ENCODE peak calls at places on chromosomes 4 and X, in six cellular contexts. One of them, this sample, is unnamed.
A peak's percentile ranks its signal among the peaks of the same experiment; 100 is the strongest.

GRCh38 chr4:156190606-156191005 is 236.9 kb upstream of the CTSO start:
- DNase-seq in fibroblast of pulmonary artery: peak; percentile 81
- DNase-seq in right atrium auricular region: no peak
- DNase-seq in PC-9: no peak
- DNase-seq in OCI-LY7: no peak
- DNase-seq in H1: no peak
- DNase-seq in this sample: peak; percentile 75

GRCh38 chr4:19698961-19699360 is 552.7 kb upstream of the SLIT2 start:
- DNase-seq in fibroblast of pulmonary artery: no peak
- DNase-seq in H1: no peak
- DNase-seq in PC-9: no peak
- DNase-seq in right atrium auricular region: no peak
- DNase-seq in OCI-LY7: no peak
- DNase-seq in this sample: no peak

GRCh38 chr4:40256329-40256728 is 59.5 kb downstream of the RHOH start:
- DNase-seq in H1: no peak
- DNase-seq in OCI-LY7: no peak
- DNase-seq in fibroblast of pulmonary artery: no peak
- DNase-seq in PC-9: no peak
- DNase-seq in right atrium auricular region: no peak
- DNase-seq in this sample: no peak

GRCh38 chr4:20109395-20109794 is 142.3 kb upstream of the SLIT2 start:
- DNase-seq in right atrium auricular region: no peak
- DNase-seq in H1: no peak
- DNase-seq in PC-9: no peak
- DNase-seq in fibroblast of pulmonary artery: peak; percentile 53
- DNase-seq in OCI-LY7: no peak
- DNase-seq in this sample: no peak

GRCh38 chrX:71098302-71098701 is 2.7 kb downstream of the FOXO4 start:
- DNase-seq in PC-9: peak; percentile 8
- DNase-seq in right atrium auricular region: no peak
- DNase-seq in fibroblast of pulmonary artery: peak; percentile 47
- DNase-seq in OCI-LY7: peak; percentile 77
- DNase-seq in H1: no peak
- DNase-seq in this sample: no peak

GRCh38 chrX:24498181-24498580 is 33.1 kb downstream of the PDK3 start:
- DNase-seq in OCI-LY7: no peak
- DNase-seq in right atrium auricular region: no peak
- DNase-seq in fibroblast of pulmonary artery: peak; percentile 16
- DNase-seq in PC-9: no peak
- DNase-seq in H1: no peak
- DNase-seq in this sample: no peak

GRCh38 chrX:16712825-16713155 is 321 bp upstream of the CTPS2 start:
- DNase-seq in PC-9: no peak
- DNase-seq in H1: no peak
- DNase-seq in fibroblast of pulmonary artery: no peak
- DNase-seq in right atrium auricular region: no peak
- DNase-seq in OCI-LY7: no peak
- DNase-seq in this sample: no peak

GRCh38 chr4:152581536-152582160 is 45.8 kb upstream of the FBXW7 start:
- DNase-seq in right atrium auricular region: no peak
- DNase-seq in H1: no peak
- DNase-seq in fibroblast of pulmonary artery: no peak
- DNase-seq in OCI-LY7: no peak
- DNase-seq in PC-9: no peak
- DNase-seq in this sample: no peak

GRCh38 chrX:27085346-27085745 is 377.8 kb downstream of the PPP4R3C start:
- DNase-seq in right atrium auricular region: no peak
- DNase-seq in PC-9: no peak
- DNase-seq in fibroblast of pulmonary artery: no peak
- DNase-seq in OCI-LY7: no peak
- DNase-seq in H1: no peak
- DNase-seq in this sample: no peak

GRCh38 chr4:26267087-26267486 is 53.7 kb upstream of the RBPJ start:
- DNase-seq in H1: no peak
- DNase-seq in fibroblast of pulmonary artery: no peak
- DNase-seq in PC-9: no peak
- DNase-seq in right atrium auricular region: peak; percentile 83
- DNase-seq in OCI-LY7: no peak
- DNase-seq in this sample: no peak

GRCh38 chr4:140222175-140222574 is 68.2 kb upstream of the MAML3 start:
- DNase-seq in PC-9: no peak
- DNase-seq in right atrium auricular region: no peak
- DNase-seq in OCI-LY7: no peak
- DNase-seq in fibroblast of pulmonary artery: peak; percentile 47
- DNase-seq in H1: no peak
- DNase-seq in this sample: no peak

GRCh38 chrX:7201481-7201880 is 53.5 kb upstream of the PUDP start:
- DNase-seq in H1: no peak
- DNase-seq in right atrium auricular region: no peak
- DNase-seq in PC-9: no peak
- DNase-seq in OCI-LY7: no peak
- DNase-seq in fibroblast of pulmonary artery: peak; percentile 1
- DNase-seq in this sample: no peak

GRCh38 chr4:15336410-15337184 is 91.2 kb upstream of the C1QTNF7 start:
- DNase-seq in OCI-LY7: no peak
- DNase-seq in PC-9: no peak
- DNase-seq in right atrium auricular region: no peak
- DNase-seq in H1: peak; percentile 25
- DNase-seq in fibroblast of pulmonary artery: peak; percentile 56
- DNase-seq in this sample: peak; percentile 58

GRCh38 chr4:86970447-86971354 is 35.9 kb downstream of the AFF1 start:
- DNase-seq in H1: no peak
- DNase-seq in OCI-LY7: no peak
- DNase-seq in PC-9: no peak
- DNase-seq in right atrium auricular region: no peak
- DNase-seq in fibroblast of pulmonary artery: no peak
- DNase-seq in this sample: no peak

GRCh38 chr4:38896940-38897339 is 29.3 kb downstream of the FAM114A1 start:
- DNase-seq in PC-9: no peak
- DNase-seq in H1: no peak
- DNase-seq in OCI-LY7: no peak
- DNase-seq in fibroblast of pulmonary artery: peak; percentile 29
- DNase-seq in right atrium auricular region: no peak
- DNase-seq in this sample: no peak

GRCh38 chr4:76250962-76251361 is 559 bp upstream of the FAM47E start:
- DNase-seq in OCI-LY7: no peak
- DNase-seq in H1: no peak
- DNase-seq in PC-9: no peak
- DNase-seq in fibroblast of pulmonary artery: no peak
- DNase-seq in right atrium auricular region: no peak
- DNase-seq in this sample: no peak

GRCh38 chr4:120990246-120990645 is 67.7 kb upstream of the PRDM5 start:
- DNase-seq in OCI-LY7: no peak
- DNase-seq in PC-9: no peak
- DNase-seq in fibroblast of pulmonary artery: no peak
- DNase-seq in right atrium auricular region: no peak
- DNase-seq in H1: no peak
- DNase-seq in this sample: no peak

GRCh38 chrX:94752434-94753169 is 1078.6 kb downstream of the FAM133A start:
- DNase-seq in PC-9: no peak
- DNase-seq in fibroblast of pulmonary artery: no peak
- DNase-seq in OCI-LY7: no peak
- DNase-seq in H1: no peak
- DNase-seq in right atrium auricular region: no peak
- DNase-seq in this sample: no peak

GRCh38 chrX:94758130-94758529 is 1084.1 kb downstream of the FAM133A start:
- DNase-seq in OCI-LY7: no peak
- DNase-seq in H1: no peak
- DNase-seq in right atrium auricular region: no peak
- DNase-seq in fibroblast of pulmonary artery: no peak
- DNase-seq in PC-9: no peak
- DNase-seq in this sample: no peak
- H3K4me3 ChIP-seq in OCI-LY7: no peak overlapping the region
- H3K4me3 ChIP-seq in H1: no peak overlapping the region
- H3K4me3 ChIP-seq in right atrium auricular region: no peak overlapping the region
- H3K4me3 ChIP-seq in fibroblast of pulmonary artery: no peak overlapping the region
- H3K4me3 ChIP-seq in PC-9: no peak overlapping the region
- H3K4me3 ChIP-seq in this sample: no peak overlapping the region

GRCh38 chr4:134862116-134862515 is 660.5 kb upstream of the PABPC4L start:
- DNase-seq in right atrium auricular region: no peak
- DNase-seq in PC-9: no peak
- DNase-seq in OCI-LY7: no peak
- DNase-seq in H1: no peak
- DNase-seq in fibroblast of pulmonary artery: peak; percentile 13
- DNase-seq in this sample: no peak

GRCh38 chr4:134867027-134867426 is 665.4 kb upstream of the PABPC4L start:
- DNase-seq in H1: no peak
- DNase-seq in PC-9: no peak
- DNase-seq in right atrium auricular region: no peak
- DNase-seq in fibroblast of pulmonary artery: no peak
- DNase-seq in OCI-LY7: no peak
- DNase-seq in this sample: no peak

DNA sequence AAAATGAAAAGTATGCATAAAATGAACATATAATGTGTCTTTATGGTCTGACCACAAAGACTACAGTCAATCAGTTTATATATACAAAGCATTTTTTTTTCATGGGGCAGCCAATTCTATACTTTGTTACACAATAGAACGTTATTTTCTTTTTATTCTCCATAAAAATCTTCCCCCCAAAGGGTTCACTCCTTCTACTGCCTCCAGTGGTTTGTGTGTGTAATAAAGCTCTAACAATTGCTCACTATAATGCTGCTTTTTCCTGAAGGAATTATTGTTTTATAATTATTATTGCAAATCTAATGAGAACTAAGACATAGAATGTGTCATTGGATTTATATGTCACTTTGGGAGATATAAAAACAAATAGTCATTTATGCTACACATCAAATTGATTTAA is 664.1 kb upstream of the PABPC4L start:
- DNase-seq in fibroblast of pulmonary artery: no peak
- DNase-seq in PC-9: no peak
- DNase-seq in right atrium auricular region: no peak
- DNase-seq in H1: no peak
- DNase-seq in OCI-LY7: no peak
- DNase-seq in this sample: no peak
- TF ChIP-seq CTCF in fibroblast of pulmonary artery: no peak
- TF ChIP-seq CTCF in PC-9: no peak
- TF ChIP-seq CTCF in right atrium auricular region: no peak
- TF ChIP-seq CTCF in H1: no peak
- TF ChIP-seq CTCF in OCI-LY7: peak; percentile 41
- TF ChIP-seq CTCF in this sample: no peak

GRCh38 chr4:992297-993110 is 700 bp downstream of the SLC26A1 start:
- DNase-seq in PC-9: peak; percentile 81
- DNase-seq in OCI-LY7: no peak
- DNase-seq in right atrium auricular region: no peak
- DNase-seq in fibroblast of pulmonary artery: no peak
- DNase-seq in H1: no peak
- DNase-seq in this sample: no peak
- H3K4me3 ChIP-seq in PC-9: no peak overlapping the region
- H3K4me3 ChIP-seq in OCI-LY7: no peak overlapping the region
- H3K4me3 ChIP-seq in right atrium auricular region: no peak overlapping the region
- H3K4me3 ChIP-seq in fibroblast of pulmonary artery: no peak overlapping the region
- H3K4me3 ChIP-seq in H1: no peak overlapping the region
- H3K4me3 ChIP-seq in this sample: no peak overlapping the region

GRCh38 chr4:142549726-142550463 is 296.2 kb downstream of the INPP4B start:
- DNase-seq in fibroblast of pulmonary artery: peak; percentile 73
- DNase-seq in H1: no peak
- DNase-seq in OCI-LY7: no peak
- DNase-seq in right atrium auricular region: no peak
- DNase-seq in PC-9: peak; percentile 67
- DNase-seq in this sample: peak; percentile 51
- TF ChIP-seq CTCF in fibroblast of pulmonary artery: no peak
- TF ChIP-seq CTCF in H1: no peak
- TF ChIP-seq CTCF in OCI-LY7: no peak
- TF ChIP-seq CTCF in right atrium auricular region: no peak
- TF ChIP-seq CTCF in PC-9: no peak
- TF ChIP-seq CTCF in this sample: no peak

GRCh38 chrX:43141885-43142284 is 363.9 kb upstream of the PPP1R2C start:
- DNase-seq in PC-9: no peak
- DNase-seq in OCI-LY7: no peak
- DNase-seq in H1: no peak
- DNase-seq in right atrium auricular region: no peak
- DNase-seq in fibroblast of pulmonary artery: no peak
- DNase-seq in this sample: no peak
- H3K4me3 ChIP-seq in PC-9: no peak overlapping the region
- H3K4me3 ChIP-seq in OCI-LY7: no peak overlapping the region
- H3K4me3 ChIP-seq in H1: no peak overlapping the region
- H3K4me3 ChIP-seq in right atrium auricular region: no peak overlapping the region
- H3K4me3 ChIP-seq in fibroblast of pulmonary artery: no peak overlapping the region
- H3K4me3 ChIP-seq in this sample: no peak overlapping the region

GRCh38 chr4:72909461-72909860 is 160.1 kb downstream of the COX18 start:
- DNase-seq in right atrium auricular region: no peak
- DNase-seq in PC-9: no peak
- DNase-seq in fibroblast of pulmonary artery: no peak
- DNase-seq in H1: no peak
- DNase-seq in OCI-LY7: peak; percentile 3
- DNase-seq in this sample: no peak
- TF ChIP-seq CTCF in right atrium auricular region: no peak
- TF ChIP-seq CTCF in PC-9: peak; percentile 40
- TF ChIP-seq CTCF in fibroblast of pulmonary artery: peak; percentile 26
- TF ChIP-seq CTCF in H1: peak; percentile 48
- TF ChIP-seq CTCF in OCI-LY7: peak; percentile 52
- TF ChIP-seq CTCF in this sample: no peak

DNA sequence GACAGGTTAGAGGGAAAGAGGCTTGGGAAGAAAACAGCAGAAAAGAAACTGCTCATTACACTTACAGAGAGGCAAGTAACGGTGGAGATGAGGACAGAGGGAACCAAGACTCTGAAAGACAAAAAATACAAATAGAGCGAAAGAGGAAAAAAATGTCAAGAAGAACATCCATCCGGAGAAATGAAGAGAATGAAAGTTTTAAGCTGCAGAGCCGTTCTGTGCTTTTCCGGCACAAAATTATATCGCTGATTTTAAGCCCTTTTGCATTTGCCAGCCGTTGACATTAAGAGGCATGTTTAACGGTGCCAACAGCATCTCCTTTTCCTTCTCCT is 236 bp downstream of the PCDH10 start:
- DNase-seq in OCI-LY7: no peak
- DNase-seq in fibroblast of pulmonary artery: no peak
- DNase-seq in PC-9: no peak
- DNase-seq in H1: no peak
- DNase-seq in right atrium auricular region: no peak
- DNase-seq in this sample: no peak
- H3K4me3 ChIP-seq in OCI-LY7: no peak overlapping the region
- H3K4me3 ChIP-seq in fibroblast of pulmonary artery: peak overlapping the region; percentile 70
- H3K4me3 ChIP-seq in PC-9: no peak overlapping the region
- H3K4me3 ChIP-seq in H1: peak overlapping the region; percentile 21
- H3K4me3 ChIP-seq in right atrium auricular region: peak overlapping the region; percentile 40
- H3K4me3 ChIP-seq in this sample: peak overlapping the region; percentile 60